ENCODE peak calls at places on chromosomes 3 and 15, in four cellular contexts. P, X, B and O are unnamed samples.

GRCh38 chr3:185361920-185362319 is 1.0 kb upstream of the MAP3K13 start:
- DNase-seq in P (no peak), B (peak), X (no peak), O (no peak)

GRCh38 chr3:126056681-126057546 is 27.0 kb downstream of the SLC41A3 start:
- DNase-seq in B (peak), X (no peak), P (no peak), O (peak)

GRCh38 chr15:59501531-59502113 is 63.6 kb downstream of the FAM81A start:
- DNase-seq in B (peak), P (no peak), X (no peak), O (no peak)

GRCh38 chr15:96992817-96993216 is 662.3 kb downstream of the NR2F2 start:
- DNase-seq in X (no peak), P (no peak), B (no peak), O (no peak)

GRCh38 chr3:14216257-14217048 is 37.8 kb downstream of the LSM3 start:
- DNase-seq in B (peak), P (no peak), X (peak), O (no peak)

GRCh38 chr15:86743283-86743903 is 663.7 kb downstream of the AGBL1 start:
- DNase-seq in X (no peak), B (no peak), P (no peak), O (no peak)

GRCh38 chr3:98954806-98955205 is 53.3 kb upstream of the DCBLD2 start:
- DNase-seq in P (no peak), B (no peak), X (no peak), O (no peak)

GRCh38 chr3:139548801-139549200 is 9.3 kb upstream of the RBP1 start:
- DNase-seq in B (no peak), P (no peak), X (no peak), O (no peak)

GRCh38 chr3:100159564-100160153 is 45.4 kb upstream of the FILIP1L start:
- DNase-seq in B (peak), X (no peak), P (no peak), O (no peak)

GRCh38 chr3:197564097-197564843 is 8.5 kb upstream of the BDH1 start:
- DNase-seq in P (no peak), X (no peak), B (no peak), O (no peak)

GRCh38 chr15:72491768-72492167 is 17.6 kb downstream of the ARIH1 start:
- DNase-seq in P (no peak), X (no peak), B (peak), O (no peak)

GRCh38 chr3:32276279-32276841 is 37.9 kb downstream of the CMTM8 start:
- DNase-seq in X (no peak), P (no peak), B (peak), O (no peak)

GRCh38 chr15:36130641-36131310 is 448.6 kb upstream of the CDIN1 start:
- DNase-seq in P (no peak), B (no peak), X (no peak), O (no peak)

GRCh38 chr15:24054547-24055245 is 367.6 kb upstream of the NDN start:
- DNase-seq in X (no peak), B (peak), P (no peak), O (no peak)

GRCh38 chr15:48282186-48282585 is 49.0 kb upstream of the DUT start:
- DNase-seq in B (peak), P (no peak), X (no peak), O (no peak)

GRCh38 chr3:73601031-73601430 is 23.7 kb downstream of the PDZRN3 start:
- DNase-seq in B (no peak), P (no peak), X (no peak), O (no peak)

GRCh38 chr15:74365619-74366445 is 1.6 kb downstream of the CYP11A1 start:
- DNase-seq in B (peak), X (no peak), P (peak), O (no peak)

GRCh38 chr3:162525052-162525451 is 1028.4 kb downstream of the OTOL1 start:
- DNase-seq in P (no peak), X (no peak), B (peak), O (no peak)

GRCh38 chr15:48449734-48450133 is 118.5 kb downstream of the DUT start:
- DNase-seq in X (no peak), B (no peak), P (no peak), O (no peak)

GRCh38 chr15:90571063-90571541 is 41.4 kb downstream of the CRTC3 start:
- DNase-seq in X (no peak), B (no peak), P (peak), O (peak)

GRCh38 chr3:32261545-32261944 is 23.1 kb downstream of the CMTM8 start:
- DNase-seq in X (no peak), P (no peak), B (no peak), O (no peak)

GRCh38 chr3:55013145-55013544 is 85.3 kb upstream of the LRTM1 start:
- DNase-seq in X (no peak), B (peak), P (no peak), O (no peak)

GRCh38 chr15:59138243-59138642 is 33.3 kb downstream of the CCNB2 start:
- DNase-seq in P (no peak), B (peak), X (peak), O (no peak)

GRCh38 chr3:190401943-190402342 is 14.0 kb downstream of the CLDN16 start:
- DNase-seq in B (no peak), X (no peak), P (no peak), O (no peak)

GRCh38 chr3:159856496-159857098 is 132.0 kb upstream of the IL12A start:
- DNase-seq in P (no peak), X (peak), B (no peak), O (no peak)

GRCh38 chr3:113264249-113264648 is 52.9 kb downstream of the BOC start:
- DNase-seq in B (no peak), X (peak), P (no peak), O (no peak)